ENCODE peak calls at places on chromosomes 3 and 15, in nine cellular contexts. C, L, A, N, J, S, R, Y and W are unnamed samples. For H3K4me1, the result is how much of the 10 kb centered on the place peaks cover.

GRCh38 chr15:96344706-96345559 is 14.4 kb downstream of the NR2F2 start:
- DNase-seq in C (no peak), L (peak), A (peak), N (no peak), J (no peak), S (no peak), R (no peak), Y (no peak), W (no peak)

GRCh38 chr15:34721802-34722795 is 32.7 kb downstream of the GJD2 start:
- DNase-seq in C (peak), L (peak), A (peak), N (no peak), J (peak), S (peak), R (peak), Y (peak), W (peak)

GRCh38 chr3:55877703-55878102 is 390.6 kb upstream of the WNT5A start:
- DNase-seq in C (no peak), L (no peak), A (no peak), N (no peak), J (no peak), S (no peak), R (no peak), Y (no peak), W (no peak)

GRCh38 chr3:39138804-39139415 is 14.5 kb downstream of the CSRNP1 start:
- DNase-seq in C (no peak), L (no peak), A (peak), N (peak), J (peak), S (no peak), R (no peak), Y (peak), W (no peak)

GRCh38 chr15:40830884-40831283 is 2.4 kb upstream of the PPP1R14D start:
- DNase-seq in C (no peak), L (no peak), A (no peak), N (no peak), J (no peak), S (no peak), R (no peak), Y (no peak), W (no peak)

GRCh38 chr15:77866596-77867125 is 210.8 kb downstream of the TBC1D2B start:
- DNase-seq in C (no peak), L (no peak), A (peak), N (no peak), J (no peak), S (no peak), R (no peak), Y (peak), W (no peak)

GRCh38 chr3:124745092-124745491 is 14.8 kb downstream of the UMPS start:
- DNase-seq in C (no peak), L (no peak), A (no peak), N (no peak), J (no peak), S (no peak), R (no peak), Y (no peak), W (no peak)

GRCh38 chr3:37574177-37574958 is 287.3 kb upstream of the CTDSPL start:
- DNase-seq in C (no peak), L (no peak), A (no peak), N (no peak), J (no peak), S (no peak), R (no peak), Y (no peak), W (peak)

GRCh38 chr15:71239592-71240364 is 124.5 kb downstream of the THSD4 start:
- DNase-seq in C (no peak), L (peak), A (no peak), N (no peak), J (no peak), S (no peak), R (no peak), Y (peak), W (no peak)

GRCh38 chr15:55685292-55685691 is 57.7 kb downstream of the PRTG start:
- DNase-seq in C (no peak), L (peak), A (no peak), N (no peak), J (no peak), S (no peak), R (no peak), Y (no peak), W (no peak)

GRCh38 chr3:106428565-106428994 is 559.8 kb upstream of the CBLB start:
- DNase-seq in C (no peak), L (peak), A (no peak), N (no peak), J (no peak), S (peak), R (no peak), Y (peak), W (no peak)

GRCh38 chr3:102714567-102714966 is 279.8 kb downstream of the ZPLD1 start:
- DNase-seq in C (no peak), L (no peak), A (no peak), N (no peak), J (no peak), S (no peak), R (no peak), Y (no peak), W (no peak)

GRCh38 chr3:125234831-125235230 is 22.3 kb upstream of the SLC12A8 start:
- DNase-seq in C (no peak), L (no peak), A (no peak), N (no peak), J (no peak), S (no peak), R (no peak), Y (no peak), W (no peak)

GRCh38 chr3:99468918-99469317 is 169.5 kb upstream of the COL8A1 start:
- DNase-seq in C (no peak), L (no peak), A (no peak), N (no peak), J (no peak), S (no peak), R (no peak), Y (no peak), W (no peak)

GRCh38 chr3:72008226-72008996 is 223.5 kb upstream of the PROK2 start:
- DNase-seq in C (no peak), L (peak), A (no peak), N (no peak), J (no peak), S (no peak), R (no peak), Y (no peak), W (no peak)

GRCh38 chr3:18649666-18650363 is 224.7 kb upstream of the SATB1 start:
- DNase-seq in C (no peak), L (no peak), A (no peak), N (no peak), J (no peak), S (no peak), R (no peak), Y (no peak), W (no peak)

GRCh38 chr3:126967386-126967785 is 15.5 kb upstream of the PLXNA1 start:
- DNase-seq in C (no peak), L (no peak), A (no peak), N (no peak), J (peak), S (no peak), R (no peak), Y (no peak), W (no peak)

GRCh38 chr3:30462725-30463124 is 143.7 kb upstream of the TGFBR2 start:
- DNase-seq in C (no peak), L (no peak), A (no peak), N (no peak), J (no peak), S (no peak), R (no peak), Y (no peak), W (no peak)

GRCh38 chr3:45612918-45613602 is 18.5 kb downstream of the LIMD1 start:
- DNase-seq in C (no peak), L (no peak), A (no peak), N (no peak), J (no peak), S (no peak), R (no peak), Y (no peak), W (no peak)

GRCh38 chr3:45613781-45614180 is 19.2 kb downstream of the LIMD1 start:
- DNase-seq in C (no peak), L (no peak), A (no peak), N (no peak), J (no peak), S (no peak), R (no peak), Y (no peak), W (no peak)

GRCh38 chr3:45610129-45610528 is 15.6 kb downstream of the LIMD1 start:
- DNase-seq in C (no peak), L (no peak), A (no peak), N (no peak), J (peak), S (no peak), R (no peak), Y (no peak), W (no peak)

GRCh38 chr3:45612138-45612537 is 17.6 kb downstream of the LIMD1 start:
- DNase-seq in C (no peak), L (no peak), A (no peak), N (no peak), J (peak), S (no peak), R (no peak), Y (no peak), W (no peak)

GRCh38 chr3:45611619-45612018 is 17.1 kb downstream of the LIMD1 start:
- DNase-seq in C (peak), L (no peak), A (no peak), N (no peak), J (peak), S (no peak), R (no peak), Y (no peak), W (no peak)
- H3K4me1 ChIP-seq in C (half or more), L (under half), A (half or more), N (half or more), J (half or more), S (under half), R (under half), Y (under half), W (under half)

DNA sequence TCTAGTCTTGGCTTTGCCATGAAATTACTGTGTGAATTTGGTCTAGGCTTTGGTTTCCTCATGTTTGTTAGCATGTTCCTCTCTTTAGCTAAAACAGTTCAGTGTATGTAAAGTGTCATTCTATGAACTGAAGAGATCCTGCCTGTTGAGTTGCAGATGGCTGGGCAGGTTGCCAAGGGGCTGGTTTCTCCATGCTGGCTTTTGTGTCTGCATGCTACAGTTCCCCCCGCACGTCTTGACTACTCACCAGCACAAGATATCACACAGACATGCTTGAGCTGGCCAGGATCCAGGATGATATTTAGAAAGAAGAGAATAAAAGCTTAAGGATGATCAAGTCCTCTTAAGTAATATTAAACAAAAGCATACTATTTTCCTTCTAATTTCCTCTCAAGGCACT is 90.2 kb downstream of the CERS3 start:
- DNase-seq in C (peak), L (no peak), A (no peak), N (peak), J (peak), S (peak), R (peak), Y (peak), W (peak)
- H3K4me3 ChIP-seq in C (no peak), L (no peak), A (no peak), N (no peak), J (no peak), S (no peak), R (no peak), Y (no peak), W (no peak)

DNA sequence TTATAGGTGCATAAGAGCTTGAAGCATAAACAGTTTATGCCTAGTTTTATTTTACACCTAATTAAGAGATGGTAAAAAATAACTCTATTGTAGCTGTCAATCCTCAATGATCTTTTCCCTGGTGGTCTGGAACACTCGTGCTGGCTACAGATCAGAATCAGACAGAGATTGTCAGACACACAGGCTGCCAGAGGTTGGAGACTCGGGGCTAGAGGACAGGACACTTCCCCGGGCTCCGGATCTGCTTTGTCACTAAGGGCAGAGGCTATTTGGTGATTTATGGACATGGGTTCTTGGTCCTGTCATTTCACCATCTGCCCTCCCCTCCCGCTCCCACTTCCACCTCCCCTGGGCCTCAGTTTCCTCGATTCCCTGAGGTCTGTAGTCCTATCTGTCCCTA is 16.5 kb upstream of the FAM174B start:
- DNase-seq in C (no peak), L (no peak), A (no peak), N (no peak), J (no peak), S (no peak), R (no peak), Y (no peak), W (no peak)
- H3K27ac ChIP-seq in C (no peak), L (no peak), A (no peak), N (no peak), J (no peak), S (no peak), R (no peak), Y (no peak), W (no peak)

DNA sequence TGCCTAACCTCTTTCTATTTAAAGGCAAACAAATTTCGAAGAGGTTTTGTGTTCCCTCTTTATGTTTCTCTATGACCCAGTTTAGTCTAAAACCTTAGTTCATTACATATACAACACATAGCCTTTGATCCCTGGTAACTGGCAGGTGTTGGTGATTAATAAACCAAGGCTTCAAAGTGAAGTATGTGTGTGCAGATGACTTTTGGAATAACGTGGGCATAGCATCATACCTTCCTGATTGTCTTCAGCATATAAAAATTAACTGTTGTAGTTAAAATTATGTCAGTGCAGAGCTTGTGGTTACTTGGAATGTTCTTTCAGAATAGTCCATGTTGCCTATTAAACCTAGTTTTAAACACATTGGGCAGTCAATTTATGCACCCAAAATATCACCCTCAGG is 608.3 kb downstream of the ROBO2 start:
- DNase-seq in C (no peak), L (no peak), A (no peak), N (no peak), J (no peak), S (no peak), R (no peak), Y (no peak), W (no peak)
- H3K4me1 ChIP-seq in C (under half), L (under half), A (under half), N (under half), J (under half), S (under half), R (under half), Y (under half), W (under half)

GRCh38 chr15:27826902-27827321 is 272.2 kb downstream of the OCA2 start:
- DNase-seq in C (no peak), L (no peak), A (no peak), N (no peak), J (no peak), S (peak), R (no peak), Y (no peak), W (no peak)
- H3K4me3 ChIP-seq in C (no peak), L (no peak), A (no peak), N (no peak), J (no peak), S (no peak), R (no peak), Y (no peak), W (no peak)

GRCh38 chr15:90162956-90163355 is 38.2 kb upstream of the SEMA4B start:
- DNase-seq in C (no peak), L (no peak), A (no peak), N (no peak), J (no peak), S (no peak), R (no peak), Y (no peak), W (no peak)
- H3K27ac ChIP-seq in C (no peak), L (no peak), A (no peak), N (no peak), J (no peak), S (no peak), R (no peak), Y (no peak), W (no peak)